ENCODE peak calls at places on chromosomes 5 and 9, in six cellular contexts. One of them, this sample, is unnamed.

GRCh38 chr9:87950765-87951488 is 23.4 kb downstream of the CDK20 start:
- DNase-seq in mucosa of gallbladder: no peak
- DNase-seq in GM12865: peak
- DNase-seq in AG08395: peak
- DNase-seq in anterior cingulate cortex: no peak
- DNase-seq in iPS-NIHi11: peak
- DNase-seq in this sample: peak

GRCh38 chr9:757246-757881 is 84.1 kb upstream of the DMRT1 start:
- DNase-seq in mucosa of gallbladder: no peak
- DNase-seq in GM12865: peak
- DNase-seq in AG08395: peak
- DNase-seq in anterior cingulate cortex: peak
- DNase-seq in iPS-NIHi11: peak
- DNase-seq in this sample: peak

GRCh38 chr5:79263290-79263689 is 27.4 kb downstream of the JMY start:
- DNase-seq in mucosa of gallbladder: no peak
- DNase-seq in GM12865: peak
- DNase-seq in AG08395: no peak
- DNase-seq in anterior cingulate cortex: no peak
- DNase-seq in iPS-NIHi11: no peak
- DNase-seq in this sample: peak

GRCh38 chr9:98933890-98934289 is 9.8 kb upstream of the COL15A1 start:
- DNase-seq in mucosa of gallbladder: no peak
- DNase-seq in GM12865: no peak
- DNase-seq in AG08395: no peak
- DNase-seq in anterior cingulate cortex: no peak
- DNase-seq in iPS-NIHi11: no peak
- DNase-seq in this sample: no peak

GRCh38 chr5:39624268-39624886 is 199.6 kb upstream of the DAB2 start:
- DNase-seq in mucosa of gallbladder: peak
- DNase-seq in GM12865: no peak
- DNase-seq in AG08395: peak
- DNase-seq in anterior cingulate cortex: no peak
- DNase-seq in iPS-NIHi11: peak
- DNase-seq in this sample: no peak

GRCh38 chr9:35054185-35054835 is 18.1 kb downstream of the VCP start:
- DNase-seq in mucosa of gallbladder: no peak
- DNase-seq in GM12865: no peak
- DNase-seq in AG08395: no peak
- DNase-seq in anterior cingulate cortex: no peak
- DNase-seq in iPS-NIHi11: no peak
- DNase-seq in this sample: no peak

GRCh38 chr9:110700953-110701352 is 32.4 kb downstream of the MUSK start:
- DNase-seq in mucosa of gallbladder: no peak
- DNase-seq in GM12865: no peak
- DNase-seq in AG08395: peak
- DNase-seq in anterior cingulate cortex: no peak
- DNase-seq in iPS-NIHi11: no peak
- DNase-seq in this sample: no peak

GRCh38 chr5:118017536-118017935 is 970.8 kb downstream of the DTWD2 start:
- DNase-seq in mucosa of gallbladder: no peak
- DNase-seq in GM12865: no peak
- DNase-seq in AG08395: no peak
- DNase-seq in anterior cingulate cortex: no peak
- DNase-seq in iPS-NIHi11: no peak
- DNase-seq in this sample: no peak

GRCh38 chr9:101881508-101881907 is 143.1 kb upstream of the GRIN3A start:
- DNase-seq in mucosa of gallbladder: no peak
- DNase-seq in GM12865: no peak
- DNase-seq in AG08395: no peak
- DNase-seq in anterior cingulate cortex: no peak
- DNase-seq in iPS-NIHi11: no peak
- DNase-seq in this sample: no peak

GRCh38 chr5:111058064-111058463 is 13.4 kb upstream of the TSLP start:
- DNase-seq in mucosa of gallbladder: no peak
- DNase-seq in GM12865: no peak
- DNase-seq in AG08395: no peak
- DNase-seq in anterior cingulate cortex: no peak
- DNase-seq in iPS-NIHi11: no peak
- DNase-seq in this sample: no peak

GRCh38 chr9:71549023-71549422 is 219.3 kb downstream of the CEMIP2 start:
- DNase-seq in mucosa of gallbladder: no peak
- DNase-seq in GM12865: peak
- DNase-seq in AG08395: no peak
- DNase-seq in anterior cingulate cortex: no peak
- DNase-seq in iPS-NIHi11: no peak
- DNase-seq in this sample: peak

GRCh38 chr5:163385824-163386223 is 51.6 kb upstream of the CCNG1 start:
- DNase-seq in mucosa of gallbladder: no peak
- DNase-seq in GM12865: no peak
- DNase-seq in AG08395: no peak
- DNase-seq in anterior cingulate cortex: no peak
- DNase-seq in iPS-NIHi11: no peak
- DNase-seq in this sample: no peak

GRCh38 chr9:130414081-130414731 is 30.6 kb upstream of the ASS1 start:
- DNase-seq in mucosa of gallbladder: no peak
- DNase-seq in GM12865: no peak
- DNase-seq in AG08395: no peak
- DNase-seq in anterior cingulate cortex: no peak
- DNase-seq in iPS-NIHi11: no peak
- DNase-seq in this sample: no peak

GRCh38 chr9:3331801-3332200 is 194.0 kb downstream of the RFX3 start:
- DNase-seq in mucosa of gallbladder: no peak
- DNase-seq in GM12865: no peak
- DNase-seq in AG08395: no peak
- DNase-seq in anterior cingulate cortex: no peak
- DNase-seq in iPS-NIHi11: peak
- DNase-seq in this sample: peak

GRCh38 chr5:103439007-103439406 is 123.6 kb downstream of the NUDT12 start:
- DNase-seq in mucosa of gallbladder: no peak
- DNase-seq in GM12865: no peak
- DNase-seq in AG08395: no peak
- DNase-seq in anterior cingulate cortex: no peak
- DNase-seq in iPS-NIHi11: no peak
- DNase-seq in this sample: no peak

GRCh38 chr5:52685621-52686370 is 101.9 kb upstream of the ITGA1 start:
- DNase-seq in mucosa of gallbladder: no peak
- DNase-seq in GM12865: no peak
- DNase-seq in AG08395: no peak
- DNase-seq in anterior cingulate cortex: no peak
- DNase-seq in iPS-NIHi11: peak
- DNase-seq in this sample: no peak

GRCh38 chr9:118595719-118596305 is 773.4 kb downstream of the BRINP1 start:
- DNase-seq in mucosa of gallbladder: peak
- DNase-seq in GM12865: peak
- DNase-seq in AG08395: peak
- DNase-seq in anterior cingulate cortex: peak
- DNase-seq in iPS-NIHi11: peak
- DNase-seq in this sample: peak

GRCh38 chr5:34012791-34013190 is 4.9 kb upstream of the AMACR start:
- DNase-seq in mucosa of gallbladder: no peak
- DNase-seq in GM12865: no peak
- DNase-seq in AG08395: peak
- DNase-seq in anterior cingulate cortex: peak
- DNase-seq in iPS-NIHi11: no peak
- DNase-seq in this sample: no peak

GRCh38 chr9:104780796-104781395 is 17.0 kb downstream of the NIPSNAP3B start:
- DNase-seq in mucosa of gallbladder: no peak
- DNase-seq in GM12865: peak
- DNase-seq in AG08395: peak
- DNase-seq in anterior cingulate cortex: no peak
- DNase-seq in iPS-NIHi11: no peak
- DNase-seq in this sample: peak

GRCh38 chr9:136667217-136667939 is 4.7 kb downstream of the EGFL7 start:
- DNase-seq in mucosa of gallbladder: no peak
- DNase-seq in GM12865: no peak
- DNase-seq in AG08395: no peak
- DNase-seq in anterior cingulate cortex: no peak
- DNase-seq in iPS-NIHi11: no peak
- DNase-seq in this sample: no peak

GRCh38 chr5:9284781-9285307 is 261.0 kb downstream of the SEMA5A start:
- DNase-seq in mucosa of gallbladder: no peak
- DNase-seq in GM12865: no peak
- DNase-seq in AG08395: peak
- DNase-seq in anterior cingulate cortex: no peak
- DNase-seq in iPS-NIHi11: no peak
- DNase-seq in this sample: no peak

GRCh38 chr9:98310752-98311392 is 55.4 kb upstream of the TBC1D2 start:
- DNase-seq in mucosa of gallbladder: no peak
- DNase-seq in GM12865: no peak
- DNase-seq in AG08395: no peak
- DNase-seq in anterior cingulate cortex: no peak
- DNase-seq in iPS-NIHi11: no peak
- DNase-seq in this sample: no peak

GRCh38 chr5:97764700-97765099 is 581.7 kb upstream of the RIOK2 start:
- DNase-seq in mucosa of gallbladder: no peak
- DNase-seq in GM12865: no peak
- DNase-seq in AG08395: peak
- DNase-seq in anterior cingulate cortex: no peak
- DNase-seq in iPS-NIHi11: no peak
- DNase-seq in this sample: no peak

GRCh38 chr5:122534829-122535228 is 222.8 kb downstream of the SNCAIP start:
- DNase-seq in mucosa of gallbladder: no peak
- DNase-seq in GM12865: no peak
- DNase-seq in AG08395: no peak
- DNase-seq in anterior cingulate cortex: no peak
- DNase-seq in iPS-NIHi11: no peak
- DNase-seq in this sample: no peak

GRCh38 chr9:129335456-129336129 is 157.5 kb upstream of the IER5L start:
- DNase-seq in mucosa of gallbladder: no peak
- DNase-seq in GM12865: no peak
- DNase-seq in AG08395: no peak
- DNase-seq in anterior cingulate cortex: no peak
- DNase-seq in iPS-NIHi11: no peak
- DNase-seq in this sample: no peak

This sample was measured in NAMALWA.